ENCODE peak calls at places on chromosomes 7 and 10, in seven cellular contexts. E is HCT116, T is GM23338, D is osteoblast, S is neural progenitor cell, J is fibroblast of lung, I is uterus. H is an unnamed sample.
A peak's percentile ranks its signal among the peaks of the same experiment; 100 is the strongest.

GRCh38 chr7:137080516-137081203 is 212.2 kb downstream of the CHRM2 start:
- DNase-seq in E (no peak), T (no peak), D (no peak), S (no peak), J (peak; percentile 16), I (no peak), H (no peak)

GRCh38 chr10:46254467-46254866 is 32.3 kb upstream of the ANTXRL start:
- DNase-seq in E (no peak), T (no peak), D (no peak), S (no peak), J (no peak), I (no peak), H (no peak)

GRCh38 chr7:155983176-155983815 is 171.0 kb upstream of the SHH start:
- DNase-seq in E (no peak), T (no peak), D (no peak), S (no peak), J (no peak), I (no peak), H (peak; percentile 14)

GRCh38 chr7:43847496-43847895 is 21.8 kb downstream of the MRPS24 start:
- DNase-seq in E (no peak), T (no peak), D (peak; percentile 77), S (no peak), J (no peak), I (no peak), H (no peak)

GRCh38 chr7:29496355-29497020 is 67.1 kb upstream of the PRR15 start:
- DNase-seq in E (no peak), T (no peak), D (no peak), S (no peak), J (no peak), I (no peak), H (no peak)

GRCh38 chr7:53812135-53812534 is 730.0 kb upstream of the VSTM2A start:
- DNase-seq in E (no peak), T (no peak), D (no peak), S (no peak), J (no peak), I (no peak), H (no peak)

GRCh38 chr7:122633472-122633871 is 65.4 kb downstream of the RNF133 start:
- DNase-seq in E (no peak), T (no peak), D (no peak), S (no peak), J (no peak), I (no peak), H (no peak)

GRCh38 chr7:47452295-47452694 is 129.6 kb downstream of the TNS3 start:
- DNase-seq in E (no peak), T (no peak), D (no peak), S (no peak), J (no peak), I (no peak), H (no peak)

GRCh38 chr10:79982486-79982800 is 33.5 kb upstream of the SFTPD start:
- DNase-seq in E (no peak), T (no peak), D (peak; percentile 15), S (no peak), J (no peak), I (no peak), H (no peak)

GRCh38 chr7:28754027-28754426 is 204.1 kb downstream of the TRIL start:
- DNase-seq in E (no peak), T (no peak), D (peak; percentile 42), S (peak; percentile 33), J (peak; percentile 70), I (no peak), H (no peak)

GRCh38 chr10:106956216-106956915 is 208.1 kb downstream of the SORCS1 start:
- DNase-seq in E (no peak), T (peak; percentile 12), D (no peak), S (no peak), J (no peak), I (no peak), H (no peak)

GRCh38 chr7:123594813-123595241 is 6.8 kb upstream of the ASB15 start:
- DNase-seq in E (no peak), T (peak; percentile 84), D (no peak), S (peak; percentile 90), J (no peak), I (no peak), H (no peak)

GRCh38 chr10:104304927-104305326 is 33.3 kb downstream of the ITPRIP start:
- DNase-seq in E (no peak), T (no peak), D (no peak), S (no peak), J (peak; percentile 32), I (no peak), H (no peak)

GRCh38 chr10:79444243-79445119 is 943 bp downstream of the ZCCHC24 start:
- DNase-seq in E (no peak), T (peak; percentile 80), D (peak; percentile 98), S (peak; percentile 86), J (peak; percentile 90), I (peak; percentile 61), H (peak; percentile 73)

GRCh38 chr10:99975106-99975829 is 34.5 kb downstream of the DNMBP start:
- DNase-seq in E (no peak), T (no peak), D (no peak), S (no peak), J (no peak), I (no peak), H (no peak)

GRCh38 chr10:101839421-101840063 is 4.1 kb downstream of the KCNIP2 start:
- DNase-seq in E (peak; percentile 38), T (peak; percentile 82), D (peak; percentile 97), S (peak; percentile 82), J (no peak), I (no peak), H (peak; percentile 60)

GRCh38 chr10:63930584-63930983 is 409.4 kb downstream of the REEP3 start:
- DNase-seq in E (no peak), T (no peak), D (no peak), S (no peak), J (no peak), I (no peak), H (no peak)

GRCh38 chr7:66043681-66044497 is 31.7 kb upstream of the ASL start:
- DNase-seq in E (no peak), T (peak; percentile 83), D (peak; percentile 66), S (peak; percentile 73), J (peak; percentile 8), I (peak; percentile 23), H (peak; percentile 78)

GRCh38 chr10:79229081-79229541 is 118.2 kb upstream of the PPIF start:
- DNase-seq in E (no peak), T (peak; percentile 63), D (no peak), S (no peak), J (no peak), I (no peak), H (no peak)

GRCh38 chr7:101628522-101628921 is 574 bp downstream of the MYL10 start:
- DNase-seq in E (no peak), T (no peak), D (peak; percentile 76), S (no peak), J (no peak), I (no peak), H (no peak)

GRCh38 chr10:127756264-127756663 is 19.3 kb downstream of the FOXI2 start:
- DNase-seq in E (no peak), T (no peak), D (no peak), S (no peak), J (no peak), I (no peak), H (no peak)

GRCh38 chr10:127762925-127763324 is 25.9 kb downstream of the FOXI2 start:
- DNase-seq in E (no peak), T (peak; percentile 28), D (no peak), S (peak; percentile 51), J (no peak), I (no peak), H (no peak)

GRCh38 chr10:127757033-127757432 is 20.0 kb downstream of the FOXI2 start:
- DNase-seq in E (peak; percentile 4), T (peak; percentile 23), D (no peak), S (no peak), J (no peak), I (no peak), H (no peak)

GRCh38 chr10:127755758-127756157 is 18.8 kb downstream of the FOXI2 start:
- DNase-seq in E (no peak), T (no peak), D (no peak), S (no peak), J (no peak), I (no peak), H (no peak)

GRCh38 chr10:127759276-127759675 is 22.3 kb downstream of the FOXI2 start:
- DNase-seq in E (no peak), T (no peak), D (no peak), S (no peak), J (no peak), I (no peak), H (no peak)
- H3K27me3 ChIP-seq in E (peaks cover 37% of the 10 kb centered on the region), T (no peaks in the 10 kb centered on the region), D (no peaks in the 10 kb centered on the region), S (no peaks in the 10 kb centered on the region), J (no peaks in the 10 kb centered on the region), I (no peaks in the 10 kb centered on the region), H (no peaks in the 10 kb centered on the region)

GRCh38 chr10:44733743-44734488 is 177.2 kb upstream of the TMEM72 start:
- DNase-seq in E (no peak), T (peak; percentile 43), D (no peak), S (peak; percentile 16), J (no peak), I (no peak), H (no peak)
- TF ChIP-seq CTCF in E (no peak), T (peak; percentile 42), D (peak; percentile 26), S (peak; percentile 44), J (no peak), I (no peak), H (no peak)

DNA sequence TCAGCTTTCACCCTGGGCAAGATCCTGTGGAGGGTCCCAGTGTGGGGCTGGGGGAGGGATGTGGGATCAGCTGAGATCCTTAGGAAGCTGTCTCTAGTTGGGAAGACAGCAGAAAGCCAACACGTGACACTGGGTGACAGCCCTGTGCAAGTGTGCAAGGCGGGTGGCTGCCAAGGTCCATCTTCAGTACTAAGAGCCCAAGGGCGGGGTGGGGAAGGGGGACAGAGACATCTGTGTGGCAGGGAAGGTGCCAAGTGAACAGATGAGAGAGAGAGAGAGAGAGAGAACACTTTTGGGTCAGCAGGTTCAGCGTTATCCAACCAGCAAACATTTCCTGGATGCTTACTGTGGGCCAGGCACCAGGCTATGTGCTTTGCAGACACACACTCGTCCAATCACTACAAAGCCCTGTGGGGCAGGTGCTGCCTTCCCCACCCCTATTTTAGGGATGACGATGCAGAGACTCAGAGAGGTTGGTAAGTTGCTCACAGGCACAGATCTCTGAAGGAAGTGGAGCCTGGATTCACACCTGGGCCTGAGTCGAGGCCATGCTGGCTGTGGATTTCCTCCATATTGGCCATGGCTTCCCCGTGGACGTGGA is 135.7 kb downstream of the GRK5 start:
- DNase-seq in E (no peak), T (no peak), D (peak; percentile 66), S (no peak), J (no peak), I (no peak), H (no peak)
- H3K27ac ChIP-seq in E (no peak overlapping the region), T (no peak overlapping the region), D (no peak overlapping the region), S (no peak overlapping the region), J (no peak overlapping the region), I (no peak overlapping the region), H (peak overlapping the region; percentile 46)

GRCh38 chr10:132189016-132189415 is 2.3 kb downstream of the DPYSL4 start:
- DNase-seq in E (no peak), T (no peak), D (no peak), S (no peak), J (no peak), I (no peak), H (no peak)

GRCh38 chr10:132186488-132187413 is at the start of gene DPYSL4:
- DNase-seq in E (no peak), T (peak; percentile 48), D (peak; percentile 99), S (peak; percentile 62), J (peak; percentile 21), I (no peak), H (no peak)

GRCh38 chr10:132188331-132188730 is 1.6 kb downstream of the DPYSL4 start:
- DNase-seq in E (no peak), T (peak; percentile 18), D (no peak), S (no peak), J (no peak), I (no peak), H (no peak)

GRCh38 chr10:132185601-132186487 is 904 bp upstream of the DPYSL4 start:
- DNase-seq in E (peak; percentile 7), T (peak; percentile 76), D (peak; percentile 95), S (peak; percentile 84), J (peak; percentile 22), I (no peak), H (peak; percentile 60)

GRCh38 chr10:132187421-132188138 is 832 bp downstream of the DPYSL4 start:
- DNase-seq in E (no peak), T (peak; percentile 53), D (peak; percentile 94), S (peak; percentile 76), J (no peak), I (no peak), H (no peak)
- H3K27me3 ChIP-seq in E (no peaks in the 10 kb centered on the region), T (peaks cover 43% of the 10 kb centered on the region), D (peaks cover 47% of the 10 kb centered on the region), S (peaks cover 74% of the 10 kb centered on the region), J (peaks cover 19% of the 10 kb centered on the region), I (peaks cover 7% of the 10 kb centered on the region), H (peaks cover 72% of the 10 kb centered on the region)

H was measured in stomach.